ENCODE peak calls at places on chromosomes 13 and 19, in eight cellular contexts. M is OCI-LY7, L is MM.1S, B is PC-3, T is hepatocyte, W is SK-N-SH, P is GM23338, G is HCT116. V is an unnamed sample.

GRCh38 chr13:71625183-71625582 is 241.8 kb downstream of the DACH1 start:
- DNase-seq in L (no peak), P (no peak), B (no peak), M (no peak), G (no peak), W (no peak), T (no peak), V (no peak)

GRCh38 chr19:29393915-29394460 is 131.8 kb upstream of the VSTM2B start:
- DNase-seq in W (no peak), P (peak; percentile 56), G (no peak), T (no peak), L (no peak), M (no peak), B (peak; percentile 1), V (no peak)

GRCh38 chr13:20359335-20359734 is 127.2 kb upstream of the GJB6 start:
- DNase-seq in G (peak; percentile 6), W (no peak), M (no peak), P (no peak), L (no peak), B (peak; percentile 98), T (no peak), V (peak; percentile 94)

GRCh38 chr19:40191836-40192646 is 815 bp downstream of the MAP3K10 start:
- DNase-seq in T (peak; percentile 55), W (peak; percentile 88), P (peak; percentile 85), L (peak; percentile 22), G (no peak), M (peak; percentile 53), B (peak; percentile 2), V (peak; percentile 61)

GRCh38 chr13:100506154-100506553 is 82.4 kb downstream of the GGACT start:
- DNase-seq in W (no peak), L (peak; percentile 48), B (no peak), P (no peak), T (no peak), G (no peak), M (no peak), V (no peak)

GRCh38 chr13:71830736-71831135 is 36.3 kb downstream of the DACH1 start:
- DNase-seq in L (no peak), B (no peak), M (no peak), P (no peak), T (no peak), G (no peak), W (no peak), V (no peak)

GRCh38 chr19:41882568-41883462 is at the start of gene ARHGEF1:
- DNase-seq in M (peak; percentile 70), T (peak; percentile 60), B (peak; percentile 35), G (no peak), L (peak; percentile 46), W (peak; percentile 89), P (peak; percentile 62), V (peak; percentile 44)

GRCh38 chr19:16033136-16033530 is 43.2 kb upstream of the TPM4 start:
- DNase-seq in T (no peak), W (no peak), P (no peak), M (no peak), L (no peak), B (no peak), G (no peak), V (no peak)

GRCh38 chr13:46469064-46469463 is 82.0 kb upstream of the RUBCNL start:
- DNase-seq in L (no peak), G (no peak), M (no peak), P (no peak), T (peak; percentile 49), W (peak; percentile 48), B (peak; percentile 26), V (peak; percentile 72)
- H3K4me1 ChIP-seq in L (no peaks in the 10 kb centered on the region), G (no peaks in the 10 kb centered on the region), M (no peaks in the 10 kb centered on the region), P (no peaks in the 10 kb centered on the region), T (peaks cover 23% of the 10 kb centered on the region), W (peaks cover 6% of the 10 kb centered on the region), B (no peaks in the 10 kb centered on the region), V (peaks cover 10% of the 10 kb centered on the region)

DNA sequence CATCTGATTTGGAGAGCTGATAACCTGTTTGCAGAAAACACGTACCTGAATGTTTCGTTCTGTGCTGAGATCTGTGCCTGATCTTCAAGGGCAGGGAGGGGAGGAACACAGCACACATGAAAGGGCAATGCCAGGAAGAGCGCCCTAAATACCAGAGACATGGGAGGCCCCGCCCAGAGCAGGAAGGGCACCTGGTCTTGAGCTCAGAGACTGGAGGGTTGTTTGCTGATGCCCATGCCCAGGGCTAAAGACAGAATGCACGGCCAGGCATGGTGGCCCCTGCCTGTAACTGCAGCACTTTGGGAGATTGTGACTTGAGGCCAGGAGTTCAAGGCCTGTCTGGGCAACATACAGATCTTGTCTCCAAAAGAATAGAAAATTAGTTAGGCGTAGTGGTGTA is 183.2 kb downstream of the TUBA3C start:
- DNase-seq in P (no peak), L (no peak), G (no peak), T (no peak), M (no peak), B (no peak), W (no peak), V (no peak)
- H3K9me2 ChIP-seq in P (no peaks in the 10 kb centered on the region), L (no peaks in the 10 kb centered on the region), G (no peaks in the 10 kb centered on the region), T (no peaks in the 10 kb centered on the region), M (no peaks in the 10 kb centered on the region), B (no peaks in the 10 kb centered on the region), W (no peaks in the 10 kb centered on the region), V (no peaks in the 10 kb centered on the region)

GRCh38 chr19:18506101-18506534 is 15.8 kb downstream of the ELL start:
- DNase-seq in P (no peak), G (no peak), B (no peak), L (no peak), T (no peak), W (no peak), M (no peak), V (no peak)
- H3K79me2 ChIP-seq in P (peaks cover 72% of the 10 kb centered on the region), G (peaks cover 97% of the 10 kb centered on the region), B (peaks cover 98% of the 10 kb centered on the region), L (peaks cover 99% of the 10 kb centered on the region), T (peaks cover 98% of the 10 kb centered on the region), W (peaks cover 96% of the 10 kb centered on the region), M (peaks cover 34% of the 10 kb centered on the region), V (peaks cover 100% of the 10 kb centered on the region)

DNA sequence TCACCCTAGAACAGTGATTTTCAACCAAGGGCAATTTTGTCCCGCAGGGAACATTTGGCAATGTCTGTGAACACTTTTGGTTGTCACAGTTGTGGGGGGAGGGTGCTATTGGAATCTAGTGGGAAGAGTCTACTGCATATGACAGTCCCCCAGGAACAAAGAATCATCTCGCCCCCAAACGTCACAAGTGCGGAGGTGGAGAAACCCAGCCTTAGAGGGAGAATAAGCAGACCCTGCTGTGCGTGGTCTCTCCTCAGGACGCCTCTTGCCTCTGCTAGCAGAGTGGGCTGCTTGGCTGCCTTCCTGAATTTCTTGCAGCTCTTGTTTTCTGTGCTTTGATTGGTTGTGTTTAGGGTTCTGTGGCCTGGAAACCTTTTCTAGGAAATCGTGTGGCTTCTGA is 42.4 kb downstream of the NFIX start:
- DNase-seq in P (no peak), M (no peak), G (no peak), W (no peak), L (no peak), T (no peak), B (no peak), V (no peak)
- H3K4me1 ChIP-seq in P (peaks cover 10% of the 10 kb centered on the region), M (no peaks in the 10 kb centered on the region), G (peaks cover 40% of the 10 kb centered on the region), W (peaks cover 49% of the 10 kb centered on the region), L (peaks cover 12% of the 10 kb centered on the region), T (peaks cover 29% of the 10 kb centered on the region), B (peaks cover 52% of the 10 kb centered on the region), V (peaks cover 94% of the 10 kb centered on the region)

GRCh38 chr19:33552928-33553279 is 31.3 kb upstream of the PEPD start:
- DNase-seq in M (no peak), T (no peak), L (no peak), G (no peak), B (no peak), P (no peak), W (no peak), V (no peak)
- H3K9me2 ChIP-seq in M (no peaks in the 10 kb centered on the region), T (no peaks in the 10 kb centered on the region), L (no peaks in the 10 kb centered on the region), G (no peaks in the 10 kb centered on the region), B (no peaks in the 10 kb centered on the region), P (no peaks in the 10 kb centered on the region), W (no peaks in the 10 kb centered on the region), V (no peaks in the 10 kb centered on the region)

DNA sequence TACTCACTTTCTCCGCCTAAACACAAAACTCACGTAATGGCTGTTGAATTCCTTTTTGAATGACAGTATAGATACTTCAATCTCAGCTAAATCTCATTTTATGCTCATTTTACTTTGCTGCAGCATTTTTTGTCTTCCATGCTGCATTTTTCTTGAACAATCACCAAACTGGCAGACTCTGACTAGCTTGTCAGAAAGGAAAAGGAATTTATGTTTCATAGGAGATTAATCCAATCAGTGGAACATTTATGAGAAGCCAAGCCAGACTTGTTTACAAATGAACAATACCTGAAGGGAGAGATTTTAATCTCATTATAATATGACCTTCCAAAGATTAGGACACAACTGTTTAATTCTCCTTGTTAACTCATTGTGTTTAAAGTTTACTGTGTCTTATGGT is 1044.3 kb downstream of the DIAPH3 start:
- DNase-seq in B (no peak), M (no peak), P (no peak), T (no peak), G (no peak), L (no peak), W (no peak), V (no peak)
- H3K79me2 ChIP-seq in B (no peaks in the 10 kb centered on the region), M (no peaks in the 10 kb centered on the region), P (no peaks in the 10 kb centered on the region), T (no peaks in the 10 kb centered on the region), G (no peaks in the 10 kb centered on the region), L (no peaks in the 10 kb centered on the region), W (no peaks in the 10 kb centered on the region), V (no peaks in the 10 kb centered on the region)

V was measured in GM23248.